ENCODE peak calls at places on chromosomes 3 and 15, in nine cellular contexts. One of them, this sample, is unnamed.

GRCh38 chr3:4351164-4351855 is 48.1 kb downstream of the SETMAR start:
- DNase-seq in A549: no peak
- DNase-seq in progenitor cell of endocrine pancreas: no peak
- DNase-seq in dorsolateral prefrontal cortex: no peak
- DNase-seq in NCI-H1694 treated with DMSO at 0.1 percent for 48 hours: no peak
- DNase-seq in B cell: peak; percentile 22
- DNase-seq in HTR-8/SVneo: no peak
- DNase-seq in brain microvascular endothelial cell: peak; percentile 10
- DNase-seq in GM12865: no peak
- DNase-seq in this sample: peak; percentile 16

GRCh38 chr3:181712505-181713299 is 977 bp downstream of the SOX2 start:
- DNase-seq in A549: peak; percentile 58
- DNase-seq in progenitor cell of endocrine pancreas: no peak
- DNase-seq in dorsolateral prefrontal cortex: no peak
- DNase-seq in NCI-H1694 treated with DMSO at 0.1 percent for 48 hours: no peak
- DNase-seq in B cell: no peak
- DNase-seq in HTR-8/SVneo: no peak
- DNase-seq in brain microvascular endothelial cell: no peak
- DNase-seq in GM12865: no peak
- DNase-seq in this sample: peak; percentile 82

GRCh38 chr3:55605837-55606236 is 118.7 kb upstream of the WNT5A start:
- DNase-seq in A549: no peak
- DNase-seq in progenitor cell of endocrine pancreas: no peak
- DNase-seq in dorsolateral prefrontal cortex: no peak
- DNase-seq in NCI-H1694 treated with DMSO at 0.1 percent for 48 hours: no peak
- DNase-seq in B cell: no peak
- DNase-seq in HTR-8/SVneo: no peak
- DNase-seq in brain microvascular endothelial cell: no peak
- DNase-seq in GM12865: no peak
- DNase-seq in this sample: no peak

GRCh38 chr3:17672506-17672905 is 69.9 kb downstream of the TBC1D5 start:
- DNase-seq in A549: no peak
- DNase-seq in progenitor cell of endocrine pancreas: no peak
- DNase-seq in dorsolateral prefrontal cortex: no peak
- DNase-seq in NCI-H1694 treated with DMSO at 0.1 percent for 48 hours: no peak
- DNase-seq in B cell: no peak
- DNase-seq in HTR-8/SVneo: no peak
- DNase-seq in brain microvascular endothelial cell: no peak
- DNase-seq in GM12865: no peak
- DNase-seq in this sample: no peak

GRCh38 chr3:124885466-124886167 is 1.5 kb downstream of the ITGB5 start:
- DNase-seq in A549: peak; percentile 40
- DNase-seq in progenitor cell of endocrine pancreas: no peak
- DNase-seq in dorsolateral prefrontal cortex: no peak
- DNase-seq in NCI-H1694 treated with DMSO at 0.1 percent for 48 hours: no peak
- DNase-seq in B cell: no peak
- DNase-seq in HTR-8/SVneo: no peak
- DNase-seq in brain microvascular endothelial cell: peak; percentile 34
- DNase-seq in GM12865: no peak
- DNase-seq in this sample: peak; percentile 60

GRCh38 chr3:70985572-70985971 is 598.0 kb downstream of the FOXP1 start:
- DNase-seq in A549: no peak
- DNase-seq in progenitor cell of endocrine pancreas: no peak
- DNase-seq in dorsolateral prefrontal cortex: no peak
- DNase-seq in NCI-H1694 treated with DMSO at 0.1 percent for 48 hours: no peak
- DNase-seq in B cell: no peak
- DNase-seq in HTR-8/SVneo: no peak
- DNase-seq in brain microvascular endothelial cell: no peak
- DNase-seq in GM12865: no peak
- DNase-seq in this sample: no peak

GRCh38 chr15:54576303-54576935 is 598.2 kb downstream of the UNC13C start:
- DNase-seq in A549: no peak
- DNase-seq in progenitor cell of endocrine pancreas: no peak
- DNase-seq in dorsolateral prefrontal cortex: no peak
- DNase-seq in NCI-H1694 treated with DMSO at 0.1 percent for 48 hours: no peak
- DNase-seq in B cell: no peak
- DNase-seq in HTR-8/SVneo: no peak
- DNase-seq in brain microvascular endothelial cell: no peak
- DNase-seq in GM12865: peak; percentile 12
- DNase-seq in this sample: no peak

GRCh38 chr3:155871746-155872158 is 1.3 kb downstream of the GMPS start:
- DNase-seq in A549: no peak
- DNase-seq in progenitor cell of endocrine pancreas: no peak
- DNase-seq in dorsolateral prefrontal cortex: no peak
- DNase-seq in NCI-H1694 treated with DMSO at 0.1 percent for 48 hours: no peak
- DNase-seq in B cell: no peak
- DNase-seq in HTR-8/SVneo: no peak
- DNase-seq in brain microvascular endothelial cell: no peak
- DNase-seq in GM12865: no peak
- DNase-seq in this sample: no peak

GRCh38 chr15:78051622-78052405 is 25.7 kb downstream of the TBC1D2B start:
- DNase-seq in A549: no peak
- DNase-seq in progenitor cell of endocrine pancreas: no peak
- DNase-seq in dorsolateral prefrontal cortex: no peak
- DNase-seq in NCI-H1694 treated with DMSO at 0.1 percent for 48 hours: no peak
- DNase-seq in B cell: no peak
- DNase-seq in HTR-8/SVneo: no peak
- DNase-seq in brain microvascular endothelial cell: no peak
- DNase-seq in GM12865: no peak
- DNase-seq in this sample: no peak

GRCh38 chr3:171218069-171218468 is 191.5 kb upstream of the SLC2A2 start:
- DNase-seq in A549: no peak
- DNase-seq in progenitor cell of endocrine pancreas: no peak
- DNase-seq in dorsolateral prefrontal cortex: no peak
- DNase-seq in NCI-H1694 treated with DMSO at 0.1 percent for 48 hours: no peak
- DNase-seq in B cell: no peak
- DNase-seq in HTR-8/SVneo: no peak
- DNase-seq in brain microvascular endothelial cell: no peak
- DNase-seq in GM12865: no peak
- DNase-seq in this sample: no peak

GRCh38 chr3:134754768-134755559 is 40.1 kb upstream of the EPHB1 start:
- DNase-seq in A549: peak; percentile 19
- DNase-seq in progenitor cell of endocrine pancreas: peak; percentile 47
- DNase-seq in dorsolateral prefrontal cortex: no peak
- DNase-seq in NCI-H1694 treated with DMSO at 0.1 percent for 48 hours: peak; percentile 2
- DNase-seq in B cell: peak; percentile 11
- DNase-seq in HTR-8/SVneo: peak; percentile 44
- DNase-seq in brain microvascular endothelial cell: peak; percentile 47
- DNase-seq in GM12865: peak; percentile 42
- DNase-seq in this sample: peak; percentile 73

GRCh38 chr3:59446775-59447465 is 397.1 kb upstream of the CFAP20DC start:
- DNase-seq in A549: no peak
- DNase-seq in progenitor cell of endocrine pancreas: no peak
- DNase-seq in dorsolateral prefrontal cortex: no peak
- DNase-seq in NCI-H1694 treated with DMSO at 0.1 percent for 48 hours: no peak
- DNase-seq in B cell: no peak
- DNase-seq in HTR-8/SVneo: no peak
- DNase-seq in brain microvascular endothelial cell: no peak
- DNase-seq in GM12865: no peak
- DNase-seq in this sample: peak; percentile 27

GRCh38 chr3:65348596-65348995 is 660.8 kb upstream of the ADAMTS9 start:
- DNase-seq in A549: peak; percentile 2
- DNase-seq in progenitor cell of endocrine pancreas: no peak
- DNase-seq in dorsolateral prefrontal cortex: no peak
- DNase-seq in NCI-H1694 treated with DMSO at 0.1 percent for 48 hours: no peak
- DNase-seq in B cell: no peak
- DNase-seq in HTR-8/SVneo: no peak
- DNase-seq in brain microvascular endothelial cell: no peak
- DNase-seq in GM12865: no peak
- DNase-seq in this sample: no peak

GRCh38 chr3:64859625-64860590 is 172.1 kb upstream of the ADAMTS9 start:
- DNase-seq in A549: no peak
- DNase-seq in progenitor cell of endocrine pancreas: no peak
- DNase-seq in dorsolateral prefrontal cortex: no peak
- DNase-seq in NCI-H1694 treated with DMSO at 0.1 percent for 48 hours: no peak
- DNase-seq in B cell: no peak
- DNase-seq in HTR-8/SVneo: no peak
- DNase-seq in brain microvascular endothelial cell: peak; percentile 65
- DNase-seq in GM12865: no peak
- DNase-seq in this sample: no peak

GRCh38 chr3:177498037-177498857 is 301.0 kb upstream of the TBL1XR1 start:
- DNase-seq in A549: peak; percentile 36
- DNase-seq in progenitor cell of endocrine pancreas: no peak
- DNase-seq in dorsolateral prefrontal cortex: no peak
- DNase-seq in NCI-H1694 treated with DMSO at 0.1 percent for 48 hours: no peak
- DNase-seq in B cell: no peak
- DNase-seq in HTR-8/SVneo: no peak
- DNase-seq in brain microvascular endothelial cell: peak; percentile 45
- DNase-seq in GM12865: peak; percentile 18
- DNase-seq in this sample: no peak

GRCh38 chr3:8968375-8968882 is 5.2 kb upstream of the RAD18 start:
- DNase-seq in A549: no peak
- DNase-seq in progenitor cell of endocrine pancreas: no peak
- DNase-seq in dorsolateral prefrontal cortex: no peak
- DNase-seq in NCI-H1694 treated with DMSO at 0.1 percent for 48 hours: no peak
- DNase-seq in B cell: no peak
- DNase-seq in HTR-8/SVneo: no peak
- DNase-seq in brain microvascular endothelial cell: no peak
- DNase-seq in GM12865: no peak
- DNase-seq in this sample: no peak

GRCh38 chr15:55357774-55358173 is 38.8 kb downstream of the PIGB start:
- DNase-seq in A549: no peak
- DNase-seq in progenitor cell of endocrine pancreas: no peak
- DNase-seq in dorsolateral prefrontal cortex: no peak
- DNase-seq in NCI-H1694 treated with DMSO at 0.1 percent for 48 hours: no peak
- DNase-seq in B cell: no peak
- DNase-seq in HTR-8/SVneo: no peak
- DNase-seq in brain microvascular endothelial cell: no peak
- DNase-seq in GM12865: no peak
- DNase-seq in this sample: no peak

GRCh38 chr3:186108106-186108940 is 566 bp downstream of the ETV5 start:
- DNase-seq in A549: peak; percentile 70
- DNase-seq in progenitor cell of endocrine pancreas: peak; percentile 45
- DNase-seq in dorsolateral prefrontal cortex: peak; percentile 34
- DNase-seq in NCI-H1694 treated with DMSO at 0.1 percent for 48 hours: peak; percentile 21
- DNase-seq in B cell: peak; percentile 46
- DNase-seq in HTR-8/SVneo: peak; percentile 63
- DNase-seq in brain microvascular endothelial cell: peak; percentile 61
- DNase-seq in GM12865: peak; percentile 41
- DNase-seq in this sample: peak; percentile 78

GRCh38 chr15:40097096-40097967 is 11.3 kb downstream of the BMF start:
- DNase-seq in A549: no peak
- DNase-seq in progenitor cell of endocrine pancreas: no peak
- DNase-seq in dorsolateral prefrontal cortex: no peak
- DNase-seq in NCI-H1694 treated with DMSO at 0.1 percent for 48 hours: no peak
- DNase-seq in B cell: no peak
- DNase-seq in HTR-8/SVneo: no peak
- DNase-seq in brain microvascular endothelial cell: no peak
- DNase-seq in GM12865: peak; percentile 13
- DNase-seq in this sample: no peak

GRCh38 chr3:46710671-46711295 is 6.9 kb downstream of the PRSS50 start:
- DNase-seq in A549: no peak
- DNase-seq in progenitor cell of endocrine pancreas: no peak
- DNase-seq in dorsolateral prefrontal cortex: no peak
- DNase-seq in NCI-H1694 treated with DMSO at 0.1 percent for 48 hours: no peak
- DNase-seq in B cell: no peak
- DNase-seq in HTR-8/SVneo: no peak
- DNase-seq in brain microvascular endothelial cell: no peak
- DNase-seq in GM12865: no peak
- DNase-seq in this sample: no peak

GRCh38 chr3:191139771-191140170 is 59.3 kb upstream of the OSTN start:
- DNase-seq in A549: no peak
- DNase-seq in progenitor cell of endocrine pancreas: no peak
- DNase-seq in dorsolateral prefrontal cortex: no peak
- DNase-seq in NCI-H1694 treated with DMSO at 0.1 percent for 48 hours: no peak
- DNase-seq in B cell: no peak
- DNase-seq in HTR-8/SVneo: no peak
- DNase-seq in brain microvascular endothelial cell: no peak
- DNase-seq in GM12865: peak; percentile 70
- DNase-seq in this sample: no peak

GRCh38 chr15:80934761-80935221 is 54.8 kb downstream of the MESD start:
- DNase-seq in A549: peak; percentile 20
- DNase-seq in progenitor cell of endocrine pancreas: no peak
- DNase-seq in dorsolateral prefrontal cortex: peak; percentile 66
- DNase-seq in NCI-H1694 treated with DMSO at 0.1 percent for 48 hours: no peak
- DNase-seq in B cell: no peak
- DNase-seq in HTR-8/SVneo: peak; percentile 42
- DNase-seq in brain microvascular endothelial cell: peak; percentile 41
- DNase-seq in GM12865: no peak
- DNase-seq in this sample: peak; percentile 64

GRCh38 chr3:11465744-11466611 is 177.7 kb downstream of the VGLL4 start:
- DNase-seq in A549: no peak
- DNase-seq in progenitor cell of endocrine pancreas: no peak
- DNase-seq in dorsolateral prefrontal cortex: no peak
- DNase-seq in NCI-H1694 treated with DMSO at 0.1 percent for 48 hours: no peak
- DNase-seq in B cell: no peak
- DNase-seq in HTR-8/SVneo: no peak
- DNase-seq in brain microvascular endothelial cell: peak; percentile 73
- DNase-seq in GM12865: no peak
- DNase-seq in this sample: no peak

GRCh38 chr15:81254277-81255265 is 57.9 kb downstream of the IL16 start:
- DNase-seq in A549: no peak
- DNase-seq in progenitor cell of endocrine pancreas: no peak
- DNase-seq in dorsolateral prefrontal cortex: no peak
- DNase-seq in NCI-H1694 treated with DMSO at 0.1 percent for 48 hours: no peak
- DNase-seq in B cell: no peak
- DNase-seq in HTR-8/SVneo: no peak
- DNase-seq in brain microvascular endothelial cell: no peak
- DNase-seq in GM12865: no peak
- DNase-seq in this sample: no peak

GRCh38 chr3:21920431-21920830 is 169.4 kb upstream of the ZNF385D start:
- DNase-seq in A549: no peak
- DNase-seq in progenitor cell of endocrine pancreas: no peak
- DNase-seq in dorsolateral prefrontal cortex: no peak
- DNase-seq in NCI-H1694 treated with DMSO at 0.1 percent for 48 hours: no peak
- DNase-seq in B cell: no peak
- DNase-seq in HTR-8/SVneo: peak; percentile 2
- DNase-seq in brain microvascular endothelial cell: peak; percentile 77
- DNase-seq in GM12865: no peak
- DNase-seq in this sample: no peak

GRCh38 chr3:98797905-98798304 is 34.8 kb downstream of the ST3GAL6 start:
- DNase-seq in A549: no peak
- DNase-seq in progenitor cell of endocrine pancreas: no peak
- DNase-seq in dorsolateral prefrontal cortex: no peak
- DNase-seq in NCI-H1694 treated with DMSO at 0.1 percent for 48 hours: peak; percentile 13
- DNase-seq in B cell: no peak
- DNase-seq in HTR-8/SVneo: no peak
- DNase-seq in brain microvascular endothelial cell: no peak
- DNase-seq in GM12865: no peak
- DNase-seq in this sample: no peak

GRCh38 chr3:186614597-186615483 is 2.0 kb downstream of the AHSG start:
- DNase-seq in A549: peak; percentile 71
- DNase-seq in progenitor cell of endocrine pancreas: peak; percentile 75
- DNase-seq in dorsolateral prefrontal cortex: peak; percentile 81
- DNase-seq in NCI-H1694 treated with DMSO at 0.1 percent for 48 hours: peak; percentile 82
- DNase-seq in B cell: peak; percentile 84
- DNase-seq in HTR-8/SVneo: peak; percentile 83
- DNase-seq in brain microvascular endothelial cell: peak; percentile 78
- DNase-seq in GM12865: peak; percentile 78
- DNase-seq in this sample: peak; percentile 83

GRCh38 chr3:42936157-42936981 is 30.4 kb downstream of the ZNF662 start:
- DNase-seq in A549: no peak
- DNase-seq in progenitor cell of endocrine pancreas: no peak
- DNase-seq in dorsolateral prefrontal cortex: peak; percentile 70
- DNase-seq in NCI-H1694 treated with DMSO at 0.1 percent for 48 hours: no peak
- DNase-seq in B cell: no peak
- DNase-seq in HTR-8/SVneo: peak; percentile 67
- DNase-seq in brain microvascular endothelial cell: peak; percentile 45
- DNase-seq in GM12865: no peak
- DNase-seq in this sample: no peak